ENCODE peak calls at places on chromosomes 1 and 21, in five cellular contexts. Y, M, I, R and P are unnamed samples.

GRCh38 chr1:53905509-53905908 is 11.5 kb downstream of the DIO1 start:
- DNase-seq in Y (no peak), I (no peak), M (no peak), R (no peak), P (no peak)

GRCh38 chr1:84365225-84366221 is 32.8 kb upstream of the DNASE2B start:
- DNase-seq in R (no peak), Y (peak), I (no peak), M (peak), P (no peak)

GRCh38 chr1:93813076-93813475 is 65.9 kb downstream of the DNTTIP2 start:
- DNase-seq in M (no peak), Y (no peak), R (no peak), I (no peak), P (no peak)

GRCh38 chr1:37892151-37893047 is 33.0 kb upstream of the MTF1 start:
- DNase-seq in Y (peak), M (peak), I (no peak), R (no peak), P (no peak)

GRCh38 chr1:247056071-247056470 is 22.5 kb downstream of the ZNF670 start:
- DNase-seq in M (no peak), I (no peak), Y (no peak), R (no peak), P (no peak)

GRCh38 chr1:41537788-41538351 is 53.4 kb upstream of the EDN2 start:
- DNase-seq in R (no peak), I (no peak), Y (peak), M (peak), P (no peak)

GRCh38 chr1:1680031-1680911 is 12.3 kb downstream of the SLC35E2B start:
- DNase-seq in I (no peak), M (no peak), R (no peak), Y (no peak), P (no peak)

GRCh38 chr1:81571946-81572345 is 228.8 kb upstream of the ADGRL2 start:
- DNase-seq in I (no peak), Y (no peak), R (no peak), M (no peak), P (no peak)

GRCh38 chr1:160070243-160071163 is 543 bp upstream of the KCNJ10 start:
- DNase-seq in I (peak), R (peak), M (peak), Y (peak), P (peak)

GRCh38 chr1:229730573-229730972 is 104.5 kb downstream of the URB2 start:
- DNase-seq in Y (no peak), I (no peak), R (no peak), M (no peak), P (no peak)

GRCh38 chr21:25639922-25640670 is 1.0 kb downstream of the JAM2 start:
- DNase-seq in Y (no peak), I (peak), M (peak), R (peak), P (peak)

GRCh38 chr1:15107897-15108296 is 45.6 kb upstream of the TMEM51 start:
- DNase-seq in Y (no peak), R (no peak), M (no peak), I (no peak), P (no peak)

GRCh38 chr1:24862775-24863483 is 67.1 kb downstream of the RUNX3 start:
- DNase-seq in R (no peak), I (no peak), M (no peak), Y (no peak), P (no peak)

GRCh38 chr1:149962039-149962647 is 25.5 kb upstream of the MTMR11 start:
- DNase-seq in M (peak), I (no peak), Y (peak), R (peak), P (peak)

GRCh38 chr21:15775291-15775690 is 45.5 kb downstream of the USP25 start:
- DNase-seq in M (peak), I (no peak), R (no peak), Y (no peak), P (no peak)

GRCh38 chr1:67809887-67810286 is 23.4 kb downstream of the GNG12 start:
- DNase-seq in M (no peak), Y (no peak), R (no peak), I (no peak), P (no peak)

GRCh38 chr1:97041011-97041410 is 319.4 kb downstream of the PTBP2 start:
- DNase-seq in I (no peak), R (no peak), M (no peak), Y (no peak), P (no peak)

GRCh38 chr1:79040424-79041089 is 34.0 kb upstream of the ADGRL4 start:
- DNase-seq in R (no peak), I (no peak), M (no peak), Y (peak), P (no peak)

GRCh38 chr1:201053155-201053860 is 29.8 kb upstream of the KIF21B start:
- DNase-seq in Y (no peak), R (peak), M (no peak), I (no peak), P (no peak)

GRCh38 chr1:16925635-16926490 is 4.1 kb downstream of the CROCC start:
- DNase-seq in I (no peak), R (peak), M (no peak), Y (no peak), P (no peak)

GRCh38 chr1:3054474-3054873 is 14.5 kb upstream of the PRDM16 start:
- DNase-seq in R (peak), I (no peak), M (no peak), Y (no peak), P (no peak)

GRCh38 chr1:2602311-2602835 is 15.8 kb downstream of the PRXL2B start:
- DNase-seq in M (no peak), I (no peak), R (no peak), Y (no peak), P (no peak)

GRCh38 chr1:236581528-236581927 is 22.8 kb downstream of the HEATR1 start:
- DNase-seq in Y (no peak), I (no peak), R (no peak), M (no peak), P (no peak)

GRCh38 chr1:22369294-22370189 is 82.1 kb upstream of the ZBTB40 start:
- DNase-seq in Y (no peak), R (no peak), M (no peak), I (no peak), P (no peak)

GRCh38 chr1:180528868-180529470 is 26.6 kb upstream of the ACBD6 start:
- DNase-seq in I (no peak), Y (no peak), M (no peak), R (no peak), P (no peak)

GRCh38 chr21:40732243-40732642 is 114.7 kb downstream of the DSCAM start:
- DNase-seq in R (no peak), I (no peak), Y (no peak), M (no peak), P (no peak)

GRCh38 chr1:20589331-20590312 is 725 bp downstream of the CDA start:
- DNase-seq in I (no peak), Y (peak), R (no peak), M (peak), P (no peak)

GRCh38 chr1:13699936-13700520 is at the start of gene PRDM2:
- DNase-seq in I (peak), M (peak), Y (peak), R (peak), P (peak)

GRCh38 chr1:51331206-51332100 is 1.1 kb upstream of the TTC39A start:
- DNase-seq in Y (peak), M (peak), R (peak), I (no peak), P (no peak)

GRCh38 chr1:97143236-97143882 is 421.8 kb downstream of the PTBP2 start:
- DNase-seq in M (no peak), Y (peak), I (no peak), R (no peak), P (no peak)

GRCh38 chr1:171814692-171815091 is 26.6 kb upstream of the DNM3 start:
- DNase-seq in M (no peak), R (no peak), Y (peak), I (no peak), P (no peak)

GRCh38 chr1:236821111-236821625 is 26.1 kb downstream of the MTR start:
- DNase-seq in I (no peak), Y (no peak), M (no peak), R (no peak), P (no peak)

DNA sequence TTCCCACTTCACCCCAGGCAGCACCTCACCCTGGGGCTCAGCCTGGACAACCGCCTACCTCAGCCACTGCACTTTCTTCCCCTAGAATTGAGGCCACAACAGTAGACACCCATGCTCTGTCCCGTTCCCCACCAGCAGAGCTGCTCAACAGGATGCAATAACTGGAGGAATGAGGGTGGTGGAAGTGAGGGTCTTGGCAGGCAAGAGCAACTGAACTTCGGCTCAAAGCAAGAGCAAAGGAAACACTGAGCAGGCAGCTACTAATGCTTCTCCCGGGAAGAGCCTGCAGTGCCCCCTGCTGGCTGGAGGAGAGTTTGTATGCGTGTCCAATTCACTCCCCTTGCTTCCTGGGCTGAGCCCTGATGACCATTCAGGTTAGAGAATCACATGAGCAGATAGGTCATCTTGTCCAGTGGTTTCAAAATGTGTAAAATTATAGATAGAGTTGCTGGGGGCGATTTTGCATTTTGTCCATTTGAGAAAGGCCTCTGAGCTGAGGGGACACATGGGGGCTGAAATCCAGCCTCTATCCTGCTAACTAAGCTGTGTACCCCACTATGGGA is 13.9 kb downstream of the NT5C1A start:
- DNase-seq in R (peak), Y (peak), M (peak), I (peak), P (peak)
- H3K18ac ChIP-seq in R (no peak), Y (no peak), M (no peak), I (peak), P (no peak)

DNA sequence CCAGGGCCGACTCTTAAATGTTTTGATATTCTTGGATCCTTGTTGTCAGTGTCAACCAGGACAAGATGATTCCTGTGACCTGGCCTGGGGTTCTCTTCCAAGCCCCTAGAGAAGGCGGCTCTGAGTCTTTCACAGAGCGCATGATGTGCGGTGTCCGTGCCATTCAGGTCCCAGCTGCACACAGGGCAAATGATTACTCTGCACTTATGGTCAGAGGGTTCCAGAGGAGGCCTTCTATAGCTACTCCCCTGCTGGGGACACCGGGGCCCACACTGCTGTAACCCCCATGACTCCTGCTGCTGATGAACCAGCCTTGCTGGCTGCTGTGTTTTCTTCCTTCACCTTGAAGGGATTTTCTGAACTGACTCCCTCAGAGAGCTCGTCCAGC is 1.4 kb downstream of the PTGFRN start:
- DNase-seq in R (no peak), Y (no peak), I (no peak), M (peak), P (no peak)
- H4K91ac ChIP-seq in R (no peak), Y (no peak), I (peak), M (peak), P (no peak)

GRCh38 chr1:25891606-25892005 is 14.6 kb downstream of the STMN1 start:
- DNase-seq in I (no peak), Y (no peak), M (no peak), R (no peak), P (no peak)
- H2BK15ac ChIP-seq in I (peak), Y (peak), M (no peak), R (no peak), P (peak)

GRCh38 chr1:183733610-183734219 is 71.2 kb upstream of the RGL1 start:
- DNase-seq in Y (no peak), R (no peak), M (peak), I (no peak), P (no peak)
- H3K18ac ChIP-seq in Y (peak), R (no peak), M (peak), I (no peak), P (no peak)

GRCh38 chr1:164700683-164701082 is 141.7 kb downstream of the PBX1 start:
- DNase-seq in I (no peak), R (no peak), M (no peak), Y (no peak), P (no peak)

GRCh38 chr1:164701221-164701761 is 142.3 kb downstream of the PBX1 start:
- DNase-seq in M (no peak), Y (no peak), I (no peak), R (no peak), P (no peak)

GRCh38 chr1:164702664-164703063 is 143.7 kb downstream of the PBX1 start:
- DNase-seq in R (no peak), Y (no peak), I (no peak), M (no peak), P (no peak)

GRCh38 chr1:164702216-164702615 is 143.2 kb downstream of the PBX1 start:
- DNase-seq in I (no peak), Y (peak), M (peak), R (no peak), P (no peak)

GRCh38 chr1:164699815-164700491 is 141.0 kb downstream of the PBX1 start:
- DNase-seq in M (no peak), Y (no peak), R (no peak), I (no peak), P (no peak)
- H4K91ac ChIP-seq in M (no peak), Y (no peak), R (no peak), I (no peak), P (no peak)

DNA sequence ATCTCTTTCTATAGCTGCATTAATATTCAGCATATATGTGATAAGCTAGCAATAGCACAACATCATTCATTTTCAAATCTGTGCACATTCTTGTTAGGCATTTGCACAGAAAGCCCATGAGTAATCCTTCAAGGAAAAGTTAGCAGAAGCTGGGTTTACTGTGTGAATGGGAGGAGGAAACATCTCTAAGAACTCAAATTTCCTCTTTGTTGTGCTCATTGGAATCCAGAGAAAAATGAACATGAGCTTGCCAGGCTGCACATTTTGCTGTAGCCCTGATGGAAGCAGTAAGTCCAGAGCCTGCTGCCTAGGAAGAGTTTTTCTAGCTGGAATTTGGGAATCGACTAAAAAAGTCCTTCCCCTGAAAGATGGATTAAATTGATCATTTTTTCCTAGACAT is 214.1 kb upstream of the FOXD3 start:
- DNase-seq in M (no peak), I (no peak), Y (no peak), R (no peak), P (no peak)
- H2BK15ac ChIP-seq in M (no peak), I (no peak), Y (no peak), R (no peak), P (no peak)

GRCh38 chr1:234479866-234480265 is 887 bp upstream of the TARBP1 start:
- DNase-seq in M (no peak), I (no peak), Y (no peak), R (no peak), P (no peak)

GRCh38 chr1:234479310-234479559 is 256 bp upstream of the TARBP1 start:
- DNase-seq in M (no peak), R (no peak), Y (no peak), I (no peak), P (no peak)

GRCh38 chr1:234477373-234478151 is 1.4 kb downstream of the TARBP1 start:
- DNase-seq in R (no peak), M (no peak), I (no peak), Y (no peak), P (peak)

GRCh38 chr1:234478152-234478480 is 863 bp downstream of the TARBP1 start:
- DNase-seq in R (peak), I (peak), M (no peak), Y (peak), P (no peak)

DNA sequence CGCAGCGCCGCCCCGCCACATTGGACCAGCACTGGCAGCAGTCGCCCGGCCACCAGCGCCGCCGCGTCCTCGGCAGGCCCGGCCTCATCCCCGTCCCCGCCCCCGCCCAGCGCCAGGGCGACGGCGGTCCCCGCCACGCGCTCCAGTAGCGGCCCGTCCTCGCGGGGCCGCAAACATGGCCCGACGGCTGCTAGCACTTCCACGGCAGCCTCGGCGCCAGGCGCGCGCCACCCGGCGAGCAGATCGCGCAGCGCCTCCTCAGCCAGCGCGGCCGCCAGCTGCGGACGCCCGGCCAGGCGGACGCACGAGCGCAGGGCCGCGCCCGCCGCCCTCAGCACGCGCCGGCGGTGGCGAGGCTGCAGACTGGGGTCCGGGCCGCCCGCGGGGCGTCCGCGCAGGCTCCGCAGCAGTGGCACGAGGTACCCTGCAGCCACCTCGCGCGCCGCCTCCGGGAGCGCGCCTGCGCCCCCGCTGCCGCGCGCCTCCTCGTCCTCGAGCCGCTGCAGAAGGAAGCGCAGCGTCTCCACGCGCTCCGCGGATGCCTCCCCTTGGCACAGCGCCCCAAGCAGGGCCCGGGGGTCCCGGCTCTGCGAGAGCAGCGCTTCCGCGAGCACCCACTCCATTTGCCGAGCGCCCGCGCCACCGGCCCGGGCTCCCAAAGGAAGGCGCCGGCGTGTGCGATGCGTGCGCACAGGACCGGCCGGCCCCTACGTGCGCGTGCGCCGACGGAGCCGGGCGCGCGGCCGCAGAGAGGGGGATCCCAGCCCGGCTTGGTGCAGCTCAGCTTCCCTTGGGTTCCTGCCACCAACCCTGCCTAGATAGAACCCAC is at the start of gene TARBP1:
- DNase-seq in M (peak), I (peak), Y (peak), R (peak), P (peak)
- H3K18ac ChIP-seq in M (peak), I (peak), Y (no peak), R (no peak), P (peak)